ENCODE peak calls at places on chromosomes 13 and 19, in eight cellular contexts. J is GM23338; V is CD8-positive, alpha-beta T cell; F is AG09319; M is left ventricle myocardium inferior; H is suprapubic skin; D is mucosa of descending colon; L is endothelial cell. K is an unnamed sample.

GRCh38 chr19:45972944-45973525 is 630 bp downstream of the NOVA2 start:
- DNase-seq in F (no peak), L (no peak), V (no peak), J (no peak), D (no peak), H (no peak), M (no peak), K (no peak)

GRCh38 chr13:40306817-40307216 is 359.6 kb downstream of the FOXO1 start:
- DNase-seq in J (no peak), L (no peak), M (no peak), D (no peak), H (no peak), F (no peak), V (no peak), K (no peak)

GRCh38 chr13:22936228-22936627 is 244.6 kb upstream of the SGCG start:
- DNase-seq in L (no peak), M (no peak), H (no peak), D (no peak), V (no peak), F (no peak), J (peak; percentile 10), K (no peak)

GRCh38 chr13:112775791-112776279 is 86.0 kb downstream of the ATP11A start:
- DNase-seq in H (peak; percentile 70), F (no peak), D (no peak), V (no peak), J (no peak), M (no peak), L (no peak), K (peak; percentile 44)

GRCh38 chr13:21458457-21458815 is 667 bp downstream of the ZDHHC20 start:
- DNase-seq in L (peak; percentile 28), H (no peak), F (no peak), J (peak; percentile 78), D (peak; percentile 73), V (peak; percentile 32), M (peak; percentile 46), K (peak; percentile 76)

GRCh38 chr19:40762754-40763153 is 11.8 kb downstream of the SNRPA start:
- DNase-seq in D (no peak), L (no peak), M (no peak), J (no peak), V (no peak), F (no peak), H (no peak), K (no peak)

GRCh38 chr13:109146912-109147624 is 517.7 kb downstream of the MYO16 start:
- DNase-seq in V (no peak), H (no peak), D (no peak), F (no peak), L (no peak), J (no peak), M (no peak), K (no peak)

GRCh38 chr13:20489185-20489820 is 36.4 kb downstream of the CRYL1 start:
- DNase-seq in F (no peak), L (no peak), D (no peak), J (no peak), M (no peak), H (no peak), V (peak; percentile 30), K (no peak)

GRCh38 chr13:21149568-21149967 is 26.8 kb downstream of the SKA3 start:
- DNase-seq in L (no peak), H (no peak), M (no peak), D (no peak), F (no peak), V (no peak), J (no peak), K (no peak)

GRCh38 chr13:31614704-31615103 is 124.6 kb upstream of the RXFP2 start:
- DNase-seq in H (no peak), L (no peak), D (no peak), F (no peak), J (no peak), V (no peak), M (no peak), K (no peak)

GRCh38 chr13:40549500-40550094 is 116.8 kb downstream of the FOXO1 start:
- DNase-seq in H (no peak), M (no peak), V (no peak), J (no peak), F (peak; percentile 8), L (no peak), D (no peak), K (no peak)

GRCh38 chr19:19627716-19628498 is at the start of gene LPAR2:
- DNase-seq in H (no peak), M (no peak), D (peak; percentile 87), V (peak; percentile 79), J (peak; percentile 78), F (no peak), L (peak; percentile 41), K (peak; percentile 72)

GRCh38 chr19:4191044-4191443 is 8.6 kb downstream of the ANKRD24 start:
- DNase-seq in H (no peak), F (no peak), J (no peak), L (no peak), V (no peak), D (no peak), M (no peak), K (no peak)

GRCh38 chr13:48576448-48576993 is 43.6 kb upstream of the RCBTB2 start:
- DNase-seq in V (no peak), L (no peak), J (no peak), M (no peak), F (no peak), D (no peak), H (no peak), K (no peak)

GRCh38 chr19:17522988-17523872 is 11.8 kb downstream of the PGLS start:
- DNase-seq in F (no peak), J (no peak), M (peak; percentile 57), D (peak; percentile 83), H (no peak), V (peak; percentile 52), L (no peak), K (peak; percentile 85)

GRCh38 chr13:21079206-21079605 is 17.8 kb upstream of the LATS2 start:
- DNase-seq in J (no peak), D (no peak), L (no peak), M (no peak), V (no peak), F (no peak), H (no peak), K (no peak)

GRCh38 chr13:73039201-73040108 is 19.4 kb upstream of the KLF5 start:
- DNase-seq in J (peak; percentile 19), F (no peak), D (no peak), M (no peak), H (no peak), L (no peak), V (no peak), K (no peak)
- TF ChIP-seq CTCF in J (no peak), F (no peak), D (no peak), M (no peak), H (no peak), L (no peak), V (no peak), K (no peak)

DNA sequence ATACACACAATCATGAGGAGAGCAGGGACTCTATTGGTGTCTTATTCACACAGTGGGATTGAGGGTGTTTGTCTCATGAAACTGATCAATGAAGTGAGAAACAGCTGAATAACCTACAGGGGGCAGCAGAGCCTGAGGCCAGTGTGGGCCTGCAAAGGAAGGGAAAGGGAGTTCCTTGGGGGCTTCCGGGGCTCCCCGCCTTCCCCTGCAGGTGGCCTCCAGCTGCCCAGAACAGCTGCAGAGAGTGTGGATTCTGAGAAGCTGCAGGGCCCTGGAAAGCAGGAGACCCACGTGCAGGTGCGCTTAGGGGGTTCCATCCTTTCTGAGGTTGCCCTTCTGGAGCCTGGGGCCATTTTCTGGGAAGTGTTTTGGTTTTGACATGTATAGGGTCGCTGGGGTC is 20.1 kb downstream of the ZNF763 start:
- DNase-seq in M (no peak), V (no peak), L (no peak), H (no peak), J (peak; percentile 94), F (no peak), D (no peak), K (no peak)
- TF ChIP-seq CTCF in M (peak; percentile 19), V (no peak), L (no peak), H (no peak), J (peak; percentile 88), F (no peak), D (no peak), K (no peak)

GRCh38 chr13:96817336-96817941 is 176.8 kb downstream of the OXGR1 start:
- DNase-seq in M (no peak), J (peak; percentile 73), H (no peak), L (peak; percentile 9), F (no peak), D (no peak), V (no peak), K (no peak)
- TF ChIP-seq CTCF in M (peak; percentile 56), J (peak; percentile 89), H (no peak), L (peak; percentile 75), F (peak; percentile 29), D (no peak), V (no peak), K (peak; percentile 45)

DNA sequence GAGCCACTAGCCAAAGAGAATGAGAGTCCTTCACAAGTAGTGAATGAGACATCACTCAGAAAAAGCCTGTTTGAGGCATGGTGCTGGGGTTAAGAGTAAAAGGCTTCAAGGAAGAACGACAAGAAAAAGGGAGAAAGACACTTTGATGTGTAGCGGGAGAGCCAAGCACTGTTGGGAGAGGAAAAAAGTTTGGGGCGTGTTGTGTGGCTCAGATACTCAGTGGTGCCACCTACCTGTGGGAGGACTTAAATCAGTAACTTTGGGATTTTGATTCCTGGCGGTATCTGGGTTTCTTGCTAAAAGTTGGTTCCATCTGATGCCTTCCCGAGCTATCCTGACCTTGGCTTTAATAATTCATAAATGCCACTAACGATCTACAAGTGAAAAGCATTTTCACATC is 12.3 kb downstream of the ELSPBP1 start:
- DNase-seq in J (peak; percentile 83), D (no peak), V (no peak), L (no peak), M (no peak), H (no peak), F (no peak), K (no peak)
- TF ChIP-seq CTCF in J (peak; percentile 67), D (no peak), V (no peak), L (no peak), M (no peak), H (no peak), F (no peak), K (no peak)

DNA sequence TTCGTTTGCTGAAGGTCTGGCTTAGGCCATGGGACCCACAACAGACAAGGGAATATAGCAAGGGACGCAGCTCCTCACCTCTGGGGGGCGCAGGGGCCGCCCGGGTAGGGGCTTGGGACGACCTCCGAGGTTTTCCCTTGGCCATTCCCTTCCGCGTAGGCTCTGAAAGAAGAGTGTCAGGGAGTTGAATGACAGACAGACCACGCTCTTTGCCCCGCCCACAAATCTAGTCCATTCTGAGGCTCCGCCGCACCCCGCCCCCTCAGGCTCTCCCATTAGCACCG is 11.4 kb upstream of the ZNF414 start:
- DNase-seq in M (no peak), F (no peak), H (no peak), L (no peak), D (no peak), J (no peak), V (no peak), K (no peak)
- TF ChIP-seq CTCF in M (peak; percentile 41), F (peak; percentile 27), H (no peak), L (peak; percentile 35), D (peak; percentile 13), J (peak; percentile 72), V (no peak), K (peak; percentile 30)

DNA sequence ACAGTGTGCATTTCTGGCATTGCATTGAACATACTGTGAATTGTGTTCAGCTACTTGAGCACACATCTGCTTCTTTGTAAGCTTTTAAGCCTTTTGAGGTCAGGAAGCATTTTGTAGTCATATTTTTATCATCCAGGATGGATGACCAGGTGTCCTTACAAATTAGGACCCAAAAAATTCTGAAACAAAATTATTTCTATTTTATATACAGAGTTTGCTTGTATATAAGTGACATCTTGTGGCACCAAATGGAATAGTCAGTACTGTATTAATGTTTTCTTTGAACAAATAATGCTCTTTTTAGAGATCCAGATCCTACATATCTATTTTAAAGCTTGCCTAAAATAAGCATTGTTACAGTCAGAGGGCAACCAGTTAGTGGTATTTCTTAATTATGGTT is 9.5 kb upstream of the SUPT20H start:
- DNase-seq in V (no peak), H (no peak), M (no peak), F (no peak), D (no peak), J (no peak), L (no peak), K (no peak)
- TF ChIP-seq CTCF in V (no peak), H (no peak), M (peak; percentile 17), F (peak; percentile 39), D (no peak), J (no peak), L (no peak), K (no peak)